ENCODE peak calls at places on chromosomes 11 and 22, in ten cellular contexts. T, X, E, Q, V, C, U, K, R and P are unnamed samples.

GRCh38 chr22:44357962-44358553 is 45.3 kb upstream of the SHISAL1 start:
- DNase-seq in T (no peak), X (no peak), E (no peak), Q (no peak), V (no peak), C (peak), U (no peak), K (peak), R (no peak), P (no peak)

GRCh38 chr22:37178350-37179125 is 9.5 kb downstream of the C1QTNF6 start:
- DNase-seq in T (no peak), X (peak), E (no peak), Q (no peak), V (no peak), C (peak), U (no peak), K (no peak), R (no peak), P (peak)

GRCh38 chr11:396948-397548 is 3.0 kb downstream of the PKP3 start:
- DNase-seq in T (no peak), X (peak), E (no peak), Q (peak), V (no peak), C (peak), U (no peak), K (peak), R (no peak), P (peak)

GRCh38 chr11:65448074-65448417 is 25.4 kb downstream of the NEAT1 start:
- DNase-seq in T (no peak), X (no peak), E (no peak), Q (no peak), V (no peak), C (no peak), U (no peak), K (no peak), R (no peak), P (peak)

GRCh38 chr22:49554741-49555140 is 272.9 kb downstream of the BRD1 start:
- DNase-seq in T (no peak), X (no peak), E (no peak), Q (no peak), V (no peak), C (no peak), U (no peak), K (peak), R (no peak), P (no peak)

GRCh38 chr11:113339909-113340569 is 25.7 kb downstream of the TTC12 start:
- DNase-seq in T (no peak), X (no peak), E (no peak), Q (no peak), V (no peak), C (no peak), U (no peak), K (no peak), R (no peak), P (no peak)

GRCh38 chr11:119087747-119088241 is 3.1 kb downstream of the HMBS start:
- DNase-seq in T (no peak), X (no peak), E (no peak), Q (no peak), V (no peak), C (no peak), U (no peak), K (no peak), R (no peak), P (no peak)

GRCh38 chr22:20438066-20438677 is 547 bp upstream of the SCARF2 start:
- DNase-seq in T (no peak), X (no peak), E (no peak), Q (no peak), V (no peak), C (peak), U (no peak), K (peak), R (no peak), P (no peak)

GRCh38 chr22:21961886-21962654 is 9.4 kb upstream of the PPM1F start:
- DNase-seq in T (no peak), X (peak), E (no peak), Q (no peak), V (no peak), C (no peak), U (no peak), K (no peak), R (no peak), P (no peak)